ENCODE peak calls at places on chromosomes 13 and 19, in nine cellular contexts. U, Y, N, Q, D, J, T, B and A are unnamed samples.

GRCh38 chr19:51727349-51727880 is 3.6 kb upstream of the HAS1 start:
- DNase-seq in U (no peak), Y (no peak), N (no peak), Q (no peak), D (no peak), J (no peak), T (no peak), B (no peak), A (no peak)

GRCh38 chr19:53157601-53158000 is 1.3 kb downstream of the ZNF347 start:
- DNase-seq in U (no peak), Y (no peak), N (no peak), Q (no peak), D (peak), J (no peak), T (no peak), B (peak), A (no peak)

GRCh38 chr13:25862156-25862555 is 189.7 kb downstream of the SHISA2 start:
- DNase-seq in U (no peak), Y (no peak), N (no peak), Q (no peak), D (no peak), J (no peak), T (no peak), B (no peak), A (no peak)

GRCh38 chr13:91369432-91369831 is 21.9 kb downstream of the MIR17HG start:
- DNase-seq in U (no peak), Y (no peak), N (no peak), Q (no peak), D (no peak), J (no peak), T (peak), B (no peak), A (no peak)

GRCh38 chr19:4536798-4537197 is 1.8 kb upstream of the PLIN5 start:
- DNase-seq in U (no peak), Y (no peak), N (no peak), Q (no peak), D (no peak), J (no peak), T (no peak), B (peak), A (no peak)

GRCh38 chr13:50075619-50076097 is 60.4 kb downstream of the KCNRG start:
- DNase-seq in U (no peak), Y (no peak), N (no peak), Q (no peak), D (no peak), J (no peak), T (peak), B (no peak), A (peak)

GRCh38 chr13:66424417-66424816 is 805.7 kb downstream of the PCDH9 start:
- DNase-seq in U (no peak), Y (no peak), N (no peak), Q (no peak), D (no peak), J (no peak), T (peak), B (no peak), A (no peak)

GRCh38 chr13:49806126-49806536 is 13.6 kb upstream of the KPNA3 start:
- DNase-seq in U (no peak), Y (no peak), N (no peak), Q (no peak), D (no peak), J (no peak), T (no peak), B (peak), A (no peak)

GRCh38 chr19:52946322-52947310 is 16.1 kb downstream of the ZNF816 start:
- DNase-seq in U (no peak), Y (no peak), N (peak), Q (peak), D (peak), J (peak), T (peak), B (no peak), A (no peak)

GRCh38 chr13:95403349-95404140 is 102.3 kb upstream of the ABCC4 start:
- DNase-seq in U (no peak), Y (no peak), N (no peak), Q (no peak), D (peak), J (no peak), T (no peak), B (no peak), A (peak)

GRCh38 chr19:6743071-6743470 is 3.6 kb downstream of the TRIP10 start:
- DNase-seq in U (no peak), Y (no peak), N (peak), Q (no peak), D (no peak), J (no peak), T (no peak), B (no peak), A (no peak)

GRCh38 chr13:37026778-37027177 is 26.2 kb downstream of the EXOSC8 start:
- DNase-seq in U (no peak), Y (no peak), N (no peak), Q (no peak), D (no peak), J (no peak), T (peak), B (no peak), A (no peak)

GRCh38 chr19:51570962-51571575 is at the start of gene ZNF175:
- DNase-seq in U (peak), Y (peak), N (peak), Q (peak), D (peak), J (peak), T (peak), B (peak), A (peak)

GRCh38 chr13:94112731-94113130 is 366.8 kb downstream of the DCT start:
- DNase-seq in U (no peak), Y (no peak), N (no peak), Q (no peak), D (no peak), J (no peak), T (no peak), B (no peak), A (no peak)

GRCh38 chr19:4014541-4015491 is 7.3 kb downstream of the PIAS4 start:
- DNase-seq in U (no peak), Y (no peak), N (no peak), Q (peak), D (peak), J (no peak), T (no peak), B (peak), A (peak)

GRCh38 chr13:77460195-77460594 is 75.3 kb upstream of the SCEL start:
- DNase-seq in U (no peak), Y (no peak), N (no peak), Q (peak), D (peak), J (no peak), T (no peak), B (peak), A (no peak)

GRCh38 chr13:72726721-72727416 is 560 bp downstream of the MZT1 start:
- DNase-seq in U (peak), Y (peak), N (peak), Q (peak), D (peak), J (no peak), T (no peak), B (peak), A (peak)

GRCh38 chr19:32254128-32254527 is 91.3 kb upstream of the ZNF507 start:
- DNase-seq in U (no peak), Y (no peak), N (no peak), Q (no peak), D (no peak), J (no peak), T (no peak), B (no peak), A (no peak)

GRCh38 chr19:40465025-40465780 is at the start of gene BLVRB:
- DNase-seq in U (no peak), Y (no peak), N (peak), Q (no peak), D (no peak), J (no peak), T (no peak), B (peak), A (peak)

GRCh38 chr13:98484289-98485219 is 92.4 kb downstream of the STK24 start:
- DNase-seq in U (peak), Y (no peak), N (peak), Q (peak), D (peak), J (peak), T (peak), B (peak), A (peak)

DNA sequence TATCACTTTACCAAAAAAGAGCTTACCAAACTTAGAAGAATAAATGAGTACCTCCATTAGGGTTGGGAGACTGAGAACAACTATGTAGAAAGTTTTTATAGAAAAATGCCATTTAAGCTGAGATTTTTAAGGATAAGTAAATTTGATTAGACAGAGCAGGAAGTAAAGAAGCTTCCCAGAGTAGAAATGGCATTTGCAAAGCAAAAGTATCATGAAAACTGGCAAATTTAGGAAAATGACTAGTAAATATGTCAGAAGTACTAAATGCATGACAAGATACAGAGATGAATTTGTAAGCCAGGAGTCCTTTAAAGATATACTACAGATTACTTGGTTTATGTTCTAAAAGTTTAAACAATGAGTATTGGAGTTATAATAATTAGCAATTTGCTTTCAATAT is 2581.8 kb downstream of the PCDH9 start:
- DNase-seq in U (no peak), Y (no peak), N (no peak), Q (no peak), D (no peak), J (no peak), T (no peak), B (no peak), A (no peak)
- TF ChIP-seq POLR2A in U (no peak), Y (no peak), N (no peak), Q (no peak), D (no peak), J (no peak), T (no peak), B (no peak), A (no peak)

GRCh38 chr13:75537401-75538365 is at the start of gene COMMD6:
- DNase-seq in U (peak), Y (peak), N (peak), Q (peak), D (peak), J (peak), T (peak), B (peak), A (peak)
- TF ChIP-seq POLR2A in U (peak), Y (no peak), N (peak), Q (peak), D (no peak), J (peak), T (peak), B (peak), A (peak)

DNA sequence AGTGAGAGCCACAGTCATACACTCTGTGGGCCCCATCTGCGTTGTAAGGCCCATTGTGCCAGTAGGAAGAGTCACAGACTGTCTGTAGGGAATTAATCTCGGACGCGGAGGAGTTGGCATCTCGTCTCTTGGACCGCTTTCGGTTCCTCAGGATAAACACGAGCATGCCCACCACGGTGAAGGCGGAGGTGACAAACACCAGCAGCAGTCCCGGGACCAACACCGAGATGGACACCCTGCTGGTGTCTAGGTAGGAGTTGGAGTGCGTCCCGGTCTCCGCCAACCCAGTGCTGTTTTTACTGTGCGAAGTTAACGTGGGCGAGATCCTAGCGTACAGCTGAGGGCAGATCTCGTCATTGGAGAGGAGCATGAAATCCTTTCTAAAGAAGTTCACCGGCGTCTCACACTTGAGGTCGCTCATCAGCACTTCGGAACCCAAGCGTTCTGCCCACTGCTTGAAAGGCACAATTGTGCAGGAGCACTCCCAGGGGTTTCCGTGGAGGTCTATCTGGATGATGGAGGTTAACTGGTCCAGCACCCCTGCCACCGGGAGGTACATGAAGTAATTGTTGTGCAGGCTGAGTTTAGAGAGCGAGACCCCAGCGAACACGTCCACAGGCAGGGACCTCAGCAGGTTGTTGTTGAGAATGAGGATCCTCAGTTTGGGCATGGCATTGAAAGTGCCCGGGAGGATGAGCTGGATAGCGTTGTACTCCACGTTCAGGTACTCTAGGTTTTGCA is 2.7 kb downstream of the SLITRK1 start:
- DNase-seq in U (peak), Y (no peak), N (no peak), Q (no peak), D (no peak), J (no peak), T (no peak), B (no peak), A (no peak)
- TF ChIP-seq POLR2A in U (no peak), Y (no peak), N (no peak), Q (no peak), D (no peak), J (no peak), T (no peak), B (no peak), A (no peak)

GRCh38 chr19:18542936-18543813 is at the start of gene FKBP8:
- DNase-seq in U (peak), Y (peak), N (peak), Q (peak), D (peak), J (peak), T (peak), B (peak), A (peak)
- TF ChIP-seq POLR2A in U (no peak), Y (no peak), N (no peak), Q (no peak), D (no peak), J (peak), T (no peak), B (no peak), A (no peak)

GRCh38 chr19:58466760-58467589 is at the start of gene ZNF324:
- DNase-seq in U (peak), Y (peak), N (peak), Q (peak), D (peak), J (peak), T (peak), B (peak), A (peak)
- TF ChIP-seq POLR2A in U (no peak), Y (no peak), N (peak), Q (peak), D (no peak), J (peak), T (peak), B (peak), A (peak)